ENCODE peak calls at places on chromosomes 13 and 19, in five cellular contexts. One of them, this sample, is unnamed.
A peak's percentile ranks its signal among the peaks of the same experiment; 100 is the strongest.

GRCh38 chr19:36604656-36605100 is 435 bp upstream of the ZNF382 start:
- DNase-seq in HCT116: no peak
- DNase-seq in HepG2: peak; percentile 54
- DNase-seq in K562: no peak
- DNase-seq in GM12878: peak; percentile 30
- DNase-seq in this sample: no peak

GRCh38 chr13:64314286-64314685 is 2898.6 kb upstream of the PCDH20 start:
- DNase-seq in HCT116: no peak
- DNase-seq in HepG2: no peak
- DNase-seq in K562: no peak
- DNase-seq in GM12878: no peak
- DNase-seq in this sample: no peak

GRCh38 chr19:41570639-41571112 is 5.3 kb upstream of the CEACAM21 start:
- DNase-seq in HCT116: peak; percentile 59
- DNase-seq in HepG2: peak; percentile 59
- DNase-seq in K562: peak; percentile 76
- DNase-seq in GM12878: no peak
- DNase-seq in this sample: peak; percentile 84

GRCh38 chr13:40245567-40245966 is 420.9 kb downstream of the FOXO1 start:
- DNase-seq in HCT116: no peak
- DNase-seq in HepG2: no peak
- DNase-seq in K562: no peak
- DNase-seq in GM12878: no peak
- DNase-seq in this sample: no peak

GRCh38 chr13:114063545-114064515 is 68.6 kb downstream of the RASA3 start:
- DNase-seq in HCT116: no peak
- DNase-seq in HepG2: no peak
- DNase-seq in K562: peak; percentile 24
- DNase-seq in GM12878: no peak
- DNase-seq in this sample: no peak

GRCh38 chr13:40060318-40061007 is 405.0 kb downstream of the COG6 start:
- DNase-seq in HCT116: no peak
- DNase-seq in HepG2: no peak
- DNase-seq in K562: no peak
- DNase-seq in GM12878: peak; percentile 97
- DNase-seq in this sample: no peak

GRCh38 chr13:26037302-26037701 is 14.5 kb downstream of the SHISA2 start:
- DNase-seq in HCT116: peak; percentile 23
- DNase-seq in HepG2: no peak
- DNase-seq in K562: peak; percentile 35
- DNase-seq in GM12878: no peak
- DNase-seq in this sample: peak; percentile 69

GRCh38 chr19:14467816-14468215 is 7.3 kb downstream of the PTGER1 start:
- DNase-seq in HCT116: no peak
- DNase-seq in HepG2: no peak
- DNase-seq in K562: peak; percentile 66
- DNase-seq in GM12878: no peak
- DNase-seq in this sample: no peak

GRCh38 chr19:33905473-33905936 is 108.8 kb downstream of the KCTD15 start:
- DNase-seq in HCT116: no peak
- DNase-seq in HepG2: no peak
- DNase-seq in K562: no peak
- DNase-seq in GM12878: no peak
- DNase-seq in this sample: no peak

GRCh38 chr19:1265611-1266115 is 3.5 kb upstream of the CIRBP start:
- DNase-seq in HCT116: no peak
- DNase-seq in HepG2: no peak
- DNase-seq in K562: no peak
- DNase-seq in GM12878: no peak
- DNase-seq in this sample: no peak

GRCh38 chr13:51067376-51068125 is 43.5 kb downstream of the C13orf42 start:
- DNase-seq in HCT116: no peak
- DNase-seq in HepG2: no peak
- DNase-seq in K562: no peak
- DNase-seq in GM12878: no peak
- DNase-seq in this sample: no peak

GRCh38 chr19:13417054-13417453 is 89.2 kb downstream of the CACNA1A start:
- DNase-seq in HCT116: no peak
- DNase-seq in HepG2: peak; percentile 3
- DNase-seq in K562: no peak
- DNase-seq in GM12878: peak; percentile 20
- DNase-seq in this sample: no peak

DNA sequence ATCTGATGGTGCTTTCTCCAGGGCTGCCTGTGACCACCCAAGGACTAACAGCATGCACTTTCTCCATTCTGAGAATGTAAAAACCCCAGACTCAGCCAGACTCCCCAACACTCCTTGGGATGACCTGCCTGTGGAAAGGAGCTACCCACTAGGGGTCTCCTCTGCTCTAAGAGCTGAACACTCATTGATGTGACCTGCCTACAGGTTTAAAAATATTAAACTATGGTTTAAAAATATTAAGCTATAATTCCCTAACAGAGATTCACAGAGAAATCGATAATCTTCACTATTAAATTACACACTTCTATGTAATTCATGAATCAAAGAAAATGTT is 696.2 kb upstream of the SLITRK5 start:
- DNase-seq in HCT116: no peak
- DNase-seq in HepG2: no peak
- DNase-seq in K562: no peak
- DNase-seq in GM12878: no peak
- DNase-seq in this sample: no peak
- TF ChIP-seq ZNF274 in HCT116: no peak
- TF ChIP-seq ZNF274 in HepG2: no peak
- TF ChIP-seq ZNF274 in K562: no peak
- TF ChIP-seq ZNF274 in GM12878: no peak
- TF ChIP-seq ZNF274 in this sample: no peak

DNA sequence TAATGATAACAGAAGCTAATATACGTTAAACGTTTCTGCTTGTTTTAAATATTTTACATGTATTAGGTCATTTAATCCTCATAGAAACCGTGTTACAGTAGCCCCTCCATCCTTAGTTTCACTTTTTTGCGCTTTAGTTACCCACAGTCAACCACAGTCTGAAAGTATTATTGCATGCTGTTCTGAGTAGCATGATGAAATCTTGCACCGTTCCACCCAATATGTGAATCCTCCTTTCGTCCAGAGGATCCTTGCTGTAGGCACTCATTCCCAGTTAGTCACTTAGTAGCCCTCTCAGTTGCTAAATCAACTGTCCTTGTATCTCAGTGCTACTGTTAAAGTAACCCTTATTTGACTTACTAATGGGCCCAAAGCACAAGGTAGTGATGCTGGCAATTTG is 257.8 kb downstream of the ENOX1 start:
- DNase-seq in HCT116: no peak
- DNase-seq in HepG2: no peak
- DNase-seq in K562: no peak
- DNase-seq in GM12878: no peak
- DNase-seq in this sample: no peak
- TF ChIP-seq RAD21 in HCT116: no peak
- TF ChIP-seq RAD21 in HepG2: no peak
- TF ChIP-seq RAD21 in K562: no peak
- TF ChIP-seq RAD21 in GM12878: no peak
- TF ChIP-seq RAD21 in this sample: no peak

GRCh38 chr19:45107621-45108170 is 14.7 kb downstream of the PPP1R37 start:
- DNase-seq in HCT116: no peak
- DNase-seq in HepG2: no peak
- DNase-seq in K562: no peak
- DNase-seq in GM12878: no peak
- DNase-seq in this sample: no peak
- TF ChIP-seq ZNF274 in HCT116: no peak
- TF ChIP-seq ZNF274 in HepG2: no peak
- TF ChIP-seq ZNF274 in K562: no peak
- TF ChIP-seq ZNF274 in GM12878: no peak
- TF ChIP-seq ZNF274 in this sample: no peak

DNA sequence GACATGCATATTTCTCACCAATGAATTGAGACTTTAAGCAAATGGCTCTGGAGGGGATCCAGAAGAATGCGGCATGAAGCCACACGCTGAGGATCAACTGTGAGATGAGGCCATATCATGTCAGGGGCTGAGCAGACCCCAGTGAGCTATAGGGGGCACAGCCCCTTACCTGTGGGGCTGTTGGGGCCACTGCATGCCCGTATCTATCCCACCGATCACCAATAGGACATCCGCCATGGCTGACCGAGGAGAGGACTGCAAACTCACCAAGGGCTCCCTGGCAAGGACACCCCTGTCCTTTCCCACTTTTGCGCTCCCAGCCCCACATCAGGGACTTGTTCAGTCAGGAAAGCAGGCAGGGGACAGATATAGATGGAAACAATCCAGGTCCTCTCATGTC is 78.0 kb downstream of the SERP2 start:
- DNase-seq in HCT116: no peak
- DNase-seq in HepG2: no peak
- DNase-seq in K562: no peak
- DNase-seq in GM12878: no peak
- DNase-seq in this sample: no peak
- TF ChIP-seq RAD21 in HCT116: no peak
- TF ChIP-seq RAD21 in HepG2: no peak
- TF ChIP-seq RAD21 in K562: no peak
- TF ChIP-seq RAD21 in GM12878: no peak
- TF ChIP-seq RAD21 in this sample: no peak

DNA sequence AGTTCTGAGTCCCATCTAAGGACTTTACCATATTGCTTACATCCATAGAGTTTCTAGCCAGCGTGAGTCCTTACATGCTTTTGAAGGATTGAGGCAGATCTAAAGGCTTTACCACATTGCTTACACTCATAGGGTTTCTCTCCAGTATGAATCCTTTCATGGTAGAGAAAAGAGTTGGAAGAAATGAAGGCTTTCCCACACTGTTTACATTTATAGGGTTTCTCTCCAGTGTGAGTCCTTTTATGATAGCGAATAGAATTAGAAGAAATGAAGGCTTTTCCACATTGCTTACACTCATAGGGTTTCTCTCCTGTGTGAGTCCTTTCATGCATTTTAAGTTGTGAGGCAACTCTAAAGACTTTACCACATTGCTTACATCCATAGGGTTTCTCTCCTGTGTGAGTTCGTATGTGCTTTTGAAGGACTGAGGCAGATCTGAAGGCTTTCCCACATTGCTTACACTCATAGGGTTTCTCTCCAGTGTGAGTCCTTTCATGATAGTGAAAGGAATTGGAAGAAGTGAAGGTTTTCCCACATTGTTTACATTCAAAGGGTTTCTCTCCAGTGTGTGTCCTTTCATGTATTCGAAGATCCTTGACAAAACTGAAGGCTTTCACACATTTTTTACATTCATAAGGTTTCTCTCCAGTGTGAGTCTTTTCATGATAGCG is 8.4 kb upstream of the ZNF433 start:
- DNase-seq in HCT116: no peak
- DNase-seq in HepG2: no peak
- DNase-seq in K562: no peak
- DNase-seq in GM12878: no peak
- DNase-seq in this sample: no peak
- TF ChIP-seq ZNF274 in HCT116: peak; percentile 56
- TF ChIP-seq ZNF274 in HepG2: no peak
- TF ChIP-seq ZNF274 in K562: peak; percentile 89
- TF ChIP-seq ZNF274 in GM12878: peak; percentile 33
- TF ChIP-seq ZNF274 in this sample: peak; percentile 78

GRCh38 chr13:110445183-110445582 is 116.3 kb downstream of the RAB20 start:
- DNase-seq in HCT116: no peak
- DNase-seq in HepG2: no peak
- DNase-seq in K562: no peak
- DNase-seq in GM12878: no peak
- DNase-seq in this sample: no peak

GRCh38 chr13:110446570-110446880 is 115.0 kb downstream of the RAB20 start:
- DNase-seq in HCT116: no peak
- DNase-seq in HepG2: no peak
- DNase-seq in K562: no peak
- DNase-seq in GM12878: no peak
- DNase-seq in this sample: no peak

GRCh38 chr13:110447058-110447511 is 114.4 kb downstream of the RAB20 start:
- DNase-seq in HCT116: no peak
- DNase-seq in HepG2: peak; percentile 20
- DNase-seq in K562: no peak
- DNase-seq in GM12878: peak; percentile 52
- DNase-seq in this sample: no peak

GRCh38 chr13:110444226-110444653 is 117.3 kb downstream of the RAB20 start:
- DNase-seq in HCT116: peak; percentile 8
- DNase-seq in HepG2: no peak
- DNase-seq in K562: no peak
- DNase-seq in GM12878: no peak
- DNase-seq in this sample: no peak

GRCh38 chr13:110445722-110446569 is 115.6 kb downstream of the RAB20 start:
- DNase-seq in HCT116: no peak
- DNase-seq in HepG2: no peak
- DNase-seq in K562: no peak
- DNase-seq in GM12878: no peak
- DNase-seq in this sample: no peak
- TF ChIP-seq RAD21 in HCT116: no peak
- TF ChIP-seq RAD21 in HepG2: no peak
- TF ChIP-seq RAD21 in K562: no peak
- TF ChIP-seq RAD21 in GM12878: no peak
- TF ChIP-seq RAD21 in this sample: no peak

GRCh38 chr13:112774829-112775565 is 85.2 kb downstream of the ATP11A start:
- DNase-seq in HCT116: no peak
- DNase-seq in HepG2: no peak
- DNase-seq in K562: no peak
- DNase-seq in GM12878: no peak
- DNase-seq in this sample: no peak
- TF ChIP-seq ZNF274 in HCT116: no peak
- TF ChIP-seq ZNF274 in HepG2: no peak
- TF ChIP-seq ZNF274 in K562: no peak
- TF ChIP-seq ZNF274 in GM12878: no peak
- TF ChIP-seq ZNF274 in this sample: no peak

DNA sequence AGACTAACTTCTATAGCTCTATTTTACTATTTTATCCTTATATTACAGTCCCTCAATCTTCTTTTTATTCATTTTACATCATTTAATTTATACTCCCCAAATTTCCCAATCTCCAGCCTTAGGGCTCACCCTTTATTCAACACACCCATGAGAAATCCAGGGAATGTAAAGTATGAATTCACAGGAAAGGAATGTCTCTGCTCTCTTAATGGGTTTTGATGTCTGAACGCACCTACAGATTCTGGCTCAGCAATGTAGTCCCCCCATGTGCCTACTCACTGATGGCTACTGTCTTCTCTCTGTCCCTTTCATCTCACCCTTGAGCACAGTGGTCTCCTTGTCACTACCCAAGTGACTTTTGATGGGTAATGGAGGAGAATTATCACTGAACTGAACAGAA is 32.8 kb downstream of the TNFSF13B start:
- DNase-seq in HCT116: no peak
- DNase-seq in HepG2: no peak
- DNase-seq in K562: no peak
- DNase-seq in GM12878: no peak
- DNase-seq in this sample: no peak
- TF ChIP-seq RAD21 in HCT116: no peak
- TF ChIP-seq RAD21 in HepG2: no peak
- TF ChIP-seq RAD21 in K562: no peak
- TF ChIP-seq RAD21 in GM12878: no peak
- TF ChIP-seq RAD21 in this sample: no peak

DNA sequence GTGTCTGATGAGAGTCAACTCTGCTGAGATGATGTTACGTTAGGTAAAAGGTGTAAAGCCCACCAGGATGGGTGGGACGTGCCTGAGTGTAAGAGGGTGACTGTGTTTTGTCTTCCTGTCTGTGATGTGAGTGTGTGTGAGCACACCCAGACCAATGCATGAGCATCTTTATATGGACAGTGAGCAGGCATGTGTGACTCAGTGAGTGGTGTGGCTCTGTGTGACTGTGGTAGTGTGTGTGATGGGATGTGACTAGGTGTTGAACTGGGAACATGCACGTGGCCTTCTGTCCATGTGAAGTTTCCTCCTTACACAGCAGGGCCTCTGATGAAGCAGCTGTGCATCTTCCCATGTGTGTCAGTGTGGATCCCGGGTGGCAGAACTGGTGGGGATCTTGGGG is 17.8 kb upstream of the LGALS16 start:
- DNase-seq in HCT116: no peak
- DNase-seq in HepG2: no peak
- DNase-seq in K562: no peak
- DNase-seq in GM12878: no peak
- DNase-seq in this sample: no peak
- TF ChIP-seq ZNF274 in HCT116: no peak
- TF ChIP-seq ZNF274 in HepG2: no peak
- TF ChIP-seq ZNF274 in K562: no peak
- TF ChIP-seq ZNF274 in GM12878: no peak
- TF ChIP-seq ZNF274 in this sample: no peak

This sample was measured in H1.